ENCODE peak calls at places on chromosomes 13 and 19, in eight cellular contexts. Y is fibroblast of the aortic adventitia, M is foreskin fibroblast, I is lung, H is breast epithelium, C is cardiac fibroblast, L is cardiac muscle cell, D is mammary epithelial cell. R is an unnamed sample.

GRCh38 chr13:112670118-112670517 is 19.7 kb upstream of the ATP11A start:
- DNase-seq in I (no peak), L (no peak), Y (no peak), M (no peak), C (no peak), H (no peak), D (no peak), R (no peak)

GRCh38 chr13:29520671-29521070 is 74.8 kb downstream of the SLC7A1 start:
- DNase-seq in L (peak), D (no peak), H (no peak), M (peak), C (peak), Y (peak), I (no peak), R (peak)

GRCh38 chr13:33536639-33537425 is 251.3 kb upstream of the STARD13 start:
- DNase-seq in I (no peak), Y (no peak), L (no peak), H (no peak), C (peak), M (no peak), D (peak), R (peak)

GRCh38 chr13:37492741-37493514 is 105.6 kb downstream of the POSTN start:
- DNase-seq in D (peak), I (no peak), Y (peak), H (peak), C (peak), L (peak), M (peak), R (peak)

GRCh38 chr13:35131471-35131870 is 189.4 kb downstream of the NBEA start:
- DNase-seq in Y (no peak), C (no peak), D (no peak), M (no peak), H (no peak), L (no peak), I (no peak), R (no peak)

GRCh38 chr19:55297267-55297666 is 13.5 kb downstream of the BRSK1 start:
- DNase-seq in Y (no peak), L (no peak), C (no peak), D (no peak), I (no peak), H (no peak), M (no peak), R (no peak)

GRCh38 chr19:2638417-2638940 is 64.0 kb downstream of the GNG7 start:
- DNase-seq in M (no peak), D (no peak), Y (no peak), L (no peak), I (no peak), C (no peak), H (no peak), R (no peak)

GRCh38 chr19:7112675-7113074 is 43.2 kb downstream of the ZNF557 start:
- DNase-seq in L (no peak), H (no peak), Y (no peak), I (no peak), D (no peak), M (no peak), C (no peak), R (no peak)

GRCh38 chr13:52851153-52851962 is 2.9 kb upstream of the PCDH8 start:
- DNase-seq in L (peak), D (no peak), C (peak), H (no peak), M (peak), I (peak), Y (peak), R (peak)

GRCh38 chr13:30376426-30377311 is 45.6 kb upstream of the UBE2L5 start:
- DNase-seq in Y (no peak), D (peak), I (peak), C (no peak), M (no peak), L (no peak), H (no peak), R (no peak)

GRCh38 chr19:12194827-12195500 is 32.1 kb downstream of the ZNF136 start:
- DNase-seq in Y (peak), M (peak), I (peak), H (peak), C (peak), D (peak), L (peak), R (peak)

GRCh38 chr13:36344886-36345437 is 1.2 kb downstream of the SPART start:
- DNase-seq in L (peak), M (no peak), I (no peak), Y (peak), H (no peak), D (peak), C (peak), R (no peak)

GRCh38 chr19:45577111-45577905 is 7.3 kb downstream of the OPA3 start:
- DNase-seq in M (peak), L (peak), C (peak), Y (peak), I (no peak), D (peak), H (peak), R (peak)

GRCh38 chr13:40061466-40062450 is 406.3 kb downstream of the COG6 start:
- DNase-seq in I (no peak), H (no peak), Y (no peak), C (peak), D (peak), M (no peak), L (peak), R (no peak)

GRCh38 chr13:50676602-50677001 is 166.9 kb downstream of the DLEU7 start:
- DNase-seq in I (no peak), L (peak), C (peak), Y (peak), D (peak), M (peak), H (no peak), R (peak)

GRCh38 chr13:76943646-76944045 is 4.7 kb upstream of the ACOD1 start:
- DNase-seq in Y (no peak), M (no peak), D (no peak), C (no peak), I (no peak), L (no peak), H (no peak), R (no peak)

GRCh38 chr13:43054803-43055802 is 31.7 kb downstream of the DNAJC15 start:
- DNase-seq in D (peak), L (peak), Y (peak), M (peak), C (peak), H (no peak), I (no peak), R (peak)

GRCh38 chr13:21639604-21640003 is 31.3 kb upstream of the FGF9 start:
- DNase-seq in L (no peak), D (no peak), M (no peak), Y (no peak), C (no peak), I (no peak), H (no peak), R (no peak)

DNA sequence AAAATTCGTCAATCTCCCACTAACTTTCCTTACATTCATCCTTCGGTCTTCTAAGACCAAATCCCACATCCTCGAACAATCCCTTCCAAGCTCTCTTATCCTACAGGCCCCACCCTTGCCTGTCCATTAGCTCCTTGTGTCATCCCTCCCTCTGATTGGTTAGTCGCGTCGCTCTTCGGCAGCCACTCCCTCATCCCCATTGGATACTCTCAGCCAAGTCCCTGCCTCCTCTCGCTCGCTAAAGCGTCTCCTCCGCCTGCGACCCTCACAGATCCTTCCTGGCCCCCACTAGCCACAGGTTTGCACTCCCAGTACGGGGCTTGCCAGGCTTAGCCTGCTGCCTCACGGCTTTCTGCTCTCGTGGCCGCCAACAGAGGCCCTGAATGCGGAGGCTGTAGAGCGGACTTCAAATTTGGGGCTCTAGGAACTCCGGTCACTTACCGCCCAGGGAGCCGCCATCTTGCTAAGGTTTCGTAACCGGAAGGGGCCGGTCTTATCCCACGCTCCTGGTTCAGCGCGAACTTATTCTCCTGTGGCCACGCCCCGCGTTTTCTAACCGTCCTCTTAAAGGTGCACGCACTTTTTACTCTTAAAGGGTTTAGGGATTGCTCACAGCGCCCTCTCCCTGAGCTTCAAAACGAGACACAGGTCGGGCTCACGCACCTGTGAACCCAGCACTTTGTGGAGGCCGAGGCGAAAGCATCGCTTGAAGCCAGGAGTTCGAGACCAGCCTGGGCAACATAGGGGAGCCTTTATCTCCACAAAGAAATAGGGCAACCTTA is at the start of gene DMAC2:
- DNase-seq in L (peak), D (peak), Y (peak), C (peak), I (peak), H (peak), M (peak), R (peak)
- TF ChIP-seq CTCF in L (peak), D (peak), Y (peak), C (peak), I (peak), H (peak), M (peak), R (peak)

DNA sequence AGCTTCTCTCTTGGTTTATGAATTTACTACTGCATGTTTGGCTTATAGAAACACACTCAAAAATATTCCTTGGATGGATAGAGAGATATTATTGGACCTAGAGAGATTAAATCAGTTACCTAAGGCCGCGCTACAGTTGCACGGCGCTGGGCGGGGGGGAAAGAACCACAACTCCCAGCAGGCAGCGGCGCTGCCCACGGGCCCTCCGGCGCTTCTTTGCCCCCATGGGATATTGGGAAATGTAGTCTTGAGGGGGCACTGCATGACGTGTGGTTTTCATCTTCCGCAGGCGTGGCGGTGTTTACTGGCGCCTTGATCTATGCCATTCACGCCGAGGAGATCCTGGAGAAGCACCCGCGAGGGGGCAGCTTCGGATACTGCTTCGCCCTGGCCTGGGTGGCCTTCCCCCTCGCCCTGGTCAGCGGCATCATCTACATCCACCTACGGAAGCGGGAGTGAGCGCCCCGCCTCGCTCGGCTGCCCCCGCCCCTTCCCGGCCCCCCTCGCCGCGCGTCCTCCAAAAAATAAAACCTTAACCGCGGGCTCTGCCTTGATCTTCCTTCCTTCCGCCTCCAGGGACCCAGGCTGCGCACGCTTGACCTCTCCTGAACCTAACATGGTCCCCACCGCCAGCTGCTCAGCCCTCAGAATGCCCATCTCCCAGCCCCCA is 4.8 kb downstream of the EMP3 start:
- DNase-seq in I (peak), H (peak), D (peak), C (no peak), Y (no peak), L (no peak), M (no peak), R (peak)
- H3K4me3 ChIP-seq in I (peak), H (peak), D (no peak), C (no peak), Y (no peak), L (peak), M (no peak), R (no peak)

DNA sequence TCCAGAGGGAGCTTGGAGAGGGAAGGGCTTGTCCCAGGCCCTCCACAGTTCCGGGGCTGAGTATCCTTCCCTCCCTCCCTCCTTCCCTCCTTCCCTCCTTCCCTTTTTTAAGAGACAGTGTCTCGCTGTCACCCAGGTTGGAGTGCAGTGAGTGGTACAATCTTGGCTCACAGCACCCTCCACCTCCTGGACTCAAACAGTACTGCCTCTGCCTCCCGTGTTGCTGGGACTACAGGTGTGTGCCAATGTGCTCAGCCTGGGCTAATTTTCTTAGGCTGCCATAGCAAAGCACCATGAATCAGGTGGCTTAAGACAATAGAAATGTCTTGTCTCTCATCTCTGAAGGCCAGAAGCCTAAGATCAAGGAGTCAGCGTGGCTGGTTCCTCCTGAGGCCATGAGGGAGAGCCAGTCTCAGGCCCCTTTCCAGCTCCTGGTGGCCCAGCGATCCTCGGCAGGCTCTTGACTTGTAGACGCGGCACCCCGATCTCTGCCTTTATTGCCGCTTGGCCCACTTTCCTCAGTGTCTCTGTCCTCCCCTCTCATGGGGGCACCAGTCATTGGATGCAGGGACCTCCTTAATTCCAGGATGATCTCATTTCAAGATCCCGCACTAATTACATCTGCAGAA is 47.5 kb downstream of the CRTC1 start:
- DNase-seq in Y (no peak), M (no peak), H (no peak), C (no peak), D (no peak), L (no peak), I (no peak), R (no peak)
- TF ChIP-seq CTCF in Y (no peak), M (no peak), H (no peak), C (no peak), D (no peak), L (no peak), I (no peak), R (no peak)

DNA sequence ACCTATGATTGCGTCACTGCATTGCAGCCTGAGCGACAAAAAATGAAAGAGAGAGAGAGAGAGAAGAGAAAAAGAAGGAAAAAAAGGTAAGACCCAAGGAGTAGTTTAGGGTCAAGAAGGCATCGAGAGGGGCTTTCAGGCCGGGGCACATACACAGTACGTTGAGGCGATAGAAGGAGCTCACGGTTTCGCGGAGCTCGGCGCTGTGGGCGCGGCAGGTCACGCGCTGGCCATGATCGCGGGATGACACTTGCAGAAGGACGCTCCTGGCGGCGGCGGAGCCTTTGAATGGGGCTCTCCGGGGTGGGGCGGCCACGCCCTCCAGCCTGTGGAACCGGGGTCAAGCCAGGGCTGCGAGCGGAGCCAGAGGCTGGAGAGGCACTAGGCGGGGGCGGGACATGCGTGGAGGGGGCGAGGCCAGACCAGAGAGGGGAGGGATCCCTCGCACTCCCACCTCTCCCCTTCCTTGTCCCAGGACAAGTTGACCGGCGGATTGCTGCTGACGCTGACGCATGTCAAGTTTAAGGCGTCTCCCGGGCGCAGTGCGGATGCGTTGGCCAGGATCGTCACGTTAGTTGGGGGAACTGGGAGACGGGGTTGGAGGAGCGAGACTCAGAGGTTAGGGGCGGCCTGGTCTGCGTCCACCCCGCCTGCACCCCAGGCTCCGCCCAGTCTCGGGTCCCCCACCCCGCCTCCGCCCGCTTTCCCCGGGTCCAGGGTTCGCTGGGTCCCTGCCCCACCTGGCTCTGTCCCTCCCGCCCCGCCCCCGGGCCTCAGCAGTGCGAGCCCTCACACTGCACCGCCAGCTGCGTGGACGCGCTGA is 6.9 kb downstream of the NPHS1 start:
- DNase-seq in Y (no peak), D (no peak), M (no peak), C (no peak), L (no peak), H (no peak), I (no peak), R (no peak)
- H3K4me3 ChIP-seq in Y (no peak), D (peak), M (no peak), C (no peak), L (peak), H (peak), I (no peak), R (no peak)

GRCh38 chr19:16659832-16660708 is at the start of gene SMIM7:
- DNase-seq in I (peak), C (peak), Y (peak), D (peak), M (peak), L (peak), H (peak), R (peak)
- TF ChIP-seq CTCF in I (no peak), C (no peak), Y (no peak), D (no peak), M (no peak), L (peak), H (no peak), R (peak)

GRCh38 chr19:15779756-15780476 is 7.5 kb upstream of the OR10H5 start:
- DNase-seq in D (peak), Y (peak), H (peak), C (peak), M (no peak), I (peak), L (peak), R (no peak)
- H3K4me3 ChIP-seq in D (no peak), Y (no peak), H (peak), C (no peak), M (no peak), I (no peak), L (no peak), R (no peak)

R was measured in astrocyte of the spinal cord.